ENCODE peak calls at places on chromosomes 7 and 10, in nine cellular contexts. One of them, this sample, is unnamed.
A peak's percentile ranks its signal among the peaks of the same experiment; 100 is the strongest.

GRCh38 chr7:39304683-39305405 is 261.4 kb upstream of the YAE1 start:
- DNase-seq in CD8-positive, alpha-beta memory T cell: no peak
- DNase-seq in RCC 7860: no peak
- DNase-seq in cerebellum: no peak
- DNase-seq in fibroblast of lung: no peak
- DNase-seq in mammary epithelial cell: no peak
- DNase-seq in A549: no peak
- DNase-seq in kidney: no peak
- DNase-seq in HTR-8/SVneo: no peak
- DNase-seq in this sample: no peak

GRCh38 chr10:20267734-20268133 is 451.5 kb downstream of the PLXDC2 start:
- DNase-seq in CD8-positive, alpha-beta memory T cell: no peak
- DNase-seq in RCC 7860: no peak
- DNase-seq in cerebellum: no peak
- DNase-seq in fibroblast of lung: no peak
- DNase-seq in mammary epithelial cell: no peak
- DNase-seq in A549: no peak
- DNase-seq in kidney: no peak
- DNase-seq in HTR-8/SVneo: no peak
- DNase-seq in this sample: no peak

GRCh38 chr10:71219918-71220688 is 7.7 kb downstream of the UNC5B start:
- DNase-seq in CD8-positive, alpha-beta memory T cell: no peak
- DNase-seq in RCC 7860: no peak
- DNase-seq in cerebellum: no peak
- DNase-seq in fibroblast of lung: no peak
- DNase-seq in mammary epithelial cell: no peak
- DNase-seq in A549: no peak
- DNase-seq in kidney: no peak
- DNase-seq in HTR-8/SVneo: no peak
- DNase-seq in this sample: no peak

GRCh38 chr10:112307631-112308502 is 24.7 kb downstream of the TECTB start:
- DNase-seq in CD8-positive, alpha-beta memory T cell: no peak
- DNase-seq in RCC 7860: peak; percentile 16
- DNase-seq in cerebellum: peak; percentile 7
- DNase-seq in fibroblast of lung: peak; percentile 26
- DNase-seq in mammary epithelial cell: peak; percentile 38
- DNase-seq in A549: peak; percentile 53
- DNase-seq in kidney: no peak
- DNase-seq in HTR-8/SVneo: peak; percentile 33
- DNase-seq in this sample: peak; percentile 34

GRCh38 chr7:37915438-37915837 is 1.2 kb downstream of the SFRP4 start:
- DNase-seq in CD8-positive, alpha-beta memory T cell: no peak
- DNase-seq in RCC 7860: no peak
- DNase-seq in cerebellum: no peak
- DNase-seq in fibroblast of lung: no peak
- DNase-seq in mammary epithelial cell: no peak
- DNase-seq in A549: no peak
- DNase-seq in kidney: no peak
- DNase-seq in HTR-8/SVneo: no peak
- DNase-seq in this sample: no peak

GRCh38 chr7:44709011-44709915 is 39.4 kb upstream of the ZMIZ2 start:
- DNase-seq in CD8-positive, alpha-beta memory T cell: no peak
- DNase-seq in RCC 7860: no peak
- DNase-seq in cerebellum: no peak
- DNase-seq in fibroblast of lung: no peak
- DNase-seq in mammary epithelial cell: no peak
- DNase-seq in A549: no peak
- DNase-seq in kidney: no peak
- DNase-seq in HTR-8/SVneo: no peak
- DNase-seq in this sample: no peak

GRCh38 chr7:2928613-2929311 is 84.7 kb upstream of the GNA12 start:
- DNase-seq in CD8-positive, alpha-beta memory T cell: no peak
- DNase-seq in RCC 7860: no peak
- DNase-seq in cerebellum: no peak
- DNase-seq in fibroblast of lung: no peak
- DNase-seq in mammary epithelial cell: no peak
- DNase-seq in A549: no peak
- DNase-seq in kidney: peak; percentile 68
- DNase-seq in HTR-8/SVneo: no peak
- DNase-seq in this sample: no peak

GRCh38 chr7:153808117-153808516 is 244.1 kb upstream of the DPP6 start:
- DNase-seq in CD8-positive, alpha-beta memory T cell: no peak
- DNase-seq in RCC 7860: no peak
- DNase-seq in cerebellum: no peak
- DNase-seq in fibroblast of lung: no peak
- DNase-seq in mammary epithelial cell: no peak
- DNase-seq in A549: no peak
- DNase-seq in kidney: no peak
- DNase-seq in HTR-8/SVneo: no peak
- DNase-seq in this sample: no peak

GRCh38 chr10:4141471-4141870 is 356.5 kb upstream of the KLF6 start:
- DNase-seq in CD8-positive, alpha-beta memory T cell: no peak
- DNase-seq in RCC 7860: no peak
- DNase-seq in cerebellum: no peak
- DNase-seq in fibroblast of lung: peak; percentile 34
- DNase-seq in mammary epithelial cell: peak; percentile 19
- DNase-seq in A549: no peak
- DNase-seq in kidney: no peak
- DNase-seq in HTR-8/SVneo: no peak
- DNase-seq in this sample: no peak

GRCh38 chr10:6239213-6239991 is 36.7 kb downstream of the PFKFB3 start:
- DNase-seq in CD8-positive, alpha-beta memory T cell: peak; percentile 17
- DNase-seq in RCC 7860: peak; percentile 97
- DNase-seq in cerebellum: no peak
- DNase-seq in fibroblast of lung: peak; percentile 90
- DNase-seq in mammary epithelial cell: peak; percentile 98
- DNase-seq in A549: peak; percentile 98
- DNase-seq in kidney: peak; percentile 74
- DNase-seq in HTR-8/SVneo: peak; percentile 96
- DNase-seq in this sample: peak; percentile 11

This sample was measured in cerebellar cortex.